ENCODE peak calls at places on chromosomes 11 and 22, in seven cellular contexts. Y is fibroblast of mammary gland, H is psoas muscle, T is astrocyte of the spinal cord, X is colonic mucosa, P is adrenal gland, J is esophagus squamous epithelium. Z is an unnamed sample.

GRCh38 chr11:102361100-102362021 is 14.3 kb downstream of the BIRC2 start:
- DNase-seq in Y (peak), J (no peak), H (no peak), T (peak), P (no peak), X (no peak), Z (peak)

GRCh38 chr11:119964136-119965025 is 173.5 kb downstream of the TRIM29 start:
- DNase-seq in X (no peak), H (no peak), J (no peak), Y (no peak), P (no peak), T (no peak), Z (no peak)

GRCh38 chr11:130131957-130132850 is 27.4 kb upstream of the ST14 start:
- DNase-seq in X (peak), Y (peak), T (peak), P (peak), H (no peak), J (no peak), Z (peak)

GRCh38 chr22:49999063-49999900 is 13.3 kb downstream of the IL17REL start:
- DNase-seq in T (no peak), Y (no peak), H (no peak), X (no peak), J (no peak), P (no peak), Z (peak)

GRCh38 chr11:61921446-61921845 is 4.1 kb upstream of the RAB3IL1 start:
- DNase-seq in P (peak), X (no peak), J (no peak), Y (no peak), T (no peak), H (no peak), Z (no peak)

GRCh38 chr11:44961894-44962293 is 11.2 kb upstream of the TP53I11 start:
- DNase-seq in H (no peak), P (no peak), Y (no peak), X (no peak), T (no peak), J (no peak), Z (no peak)

GRCh38 chr11:62844154-62844553 is 4.8 kb upstream of the WDR74 start:
- DNase-seq in Y (no peak), J (no peak), T (no peak), H (no peak), X (no peak), P (no peak), Z (no peak)

GRCh38 chr22:35426801-35427140 is 26.8 kb downstream of the MCM5 start:
- DNase-seq in X (no peak), P (no peak), Y (no peak), T (no peak), J (no peak), H (no peak), Z (no peak)

GRCh38 chr11:70281114-70281729 is 10.7 kb downstream of the PPFIA1 start:
- DNase-seq in P (peak), T (peak), X (no peak), H (peak), Y (peak), J (no peak), Z (no peak)

GRCh38 chr11:7514099-7514725 is 413 bp downstream of the PPFIBP2 start:
- DNase-seq in P (peak), T (no peak), H (peak), X (peak), Y (no peak), J (no peak), Z (peak)

GRCh38 chr11:130525307-130525706 is 76.9 kb downstream of the ADAMTS15 start:
- DNase-seq in X (no peak), H (no peak), P (no peak), T (no peak), J (no peak), Y (no peak), Z (no peak)

GRCh38 chr11:66677599-66678375 is at the start of gene RBM4B:
- DNase-seq in T (peak), P (peak), Y (peak), X (peak), J (peak), H (peak), Z (peak)

GRCh38 chr11:66676279-66676919 is 1.3 kb downstream of the RBM4B start:
- DNase-seq in H (no peak), Y (no peak), X (no peak), P (peak), J (no peak), T (no peak), Z (no peak)

GRCh38 chr11:66670816-66671215 is 6.9 kb downstream of the RBM4B start:
- DNase-seq in P (peak), T (no peak), J (no peak), H (no peak), X (no peak), Y (no peak), Z (no peak)

GRCh38 chr11:66676931-66677598 is 622 bp downstream of the RBM4B start:
- DNase-seq in X (no peak), Y (peak), H (no peak), J (no peak), T (no peak), P (peak), Z (peak)

DNA sequence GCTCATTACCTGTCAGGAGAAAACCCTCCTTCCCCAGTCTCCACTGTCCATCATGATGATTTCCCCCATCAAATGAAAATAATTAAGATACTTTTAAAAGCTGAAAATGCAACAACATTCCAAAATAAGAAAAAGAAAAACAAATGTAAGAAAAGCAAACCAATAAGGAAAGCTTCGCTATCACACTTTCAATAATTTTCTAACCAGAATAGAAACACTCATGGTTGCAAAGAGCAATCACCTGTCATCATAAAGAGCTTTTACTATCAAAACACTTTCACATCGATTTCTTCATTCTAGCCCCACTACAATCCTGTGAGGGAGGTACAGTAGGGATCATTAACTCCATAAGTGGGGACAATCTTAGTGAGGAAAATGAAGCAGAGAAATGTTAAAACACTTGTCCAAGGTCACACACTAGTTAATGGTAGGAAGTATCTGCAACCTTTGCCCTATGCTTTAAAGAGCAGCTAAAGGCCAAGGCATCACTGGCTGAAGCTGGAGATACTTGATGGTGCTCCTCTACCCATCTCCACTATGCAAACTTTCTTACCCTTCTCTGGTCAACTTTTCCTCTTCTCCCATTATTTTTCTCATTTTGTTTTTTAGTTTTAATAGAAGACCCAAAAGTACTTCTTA is 2.6 kb downstream of the RBM4B start:
- DNase-seq in J (no peak), H (no peak), T (no peak), Y (no peak), X (no peak), P (no peak), Z (no peak)
- H3K4me3 ChIP-seq in J (no peak), H (peak), T (no peak), Y (no peak), X (no peak), P (no peak), Z (no peak)

GRCh38 chr22:25062378-25063095 is 110.0 kb downstream of the KIAA1671 start:
- DNase-seq in P (no peak), H (no peak), T (no peak), Y (no peak), X (no peak), J (no peak), Z (no peak)

GRCh38 chr22:25059438-25059837 is 106.9 kb downstream of the KIAA1671 start:
- DNase-seq in P (no peak), X (no peak), J (no peak), T (no peak), Y (no peak), H (no peak), Z (no peak)

GRCh38 chr22:25061605-25062377 is 109.3 kb downstream of the KIAA1671 start:
- DNase-seq in Y (no peak), H (no peak), P (no peak), T (no peak), X (no peak), J (no peak), Z (no peak)

GRCh38 chr22:25061134-25061533 is 108.6 kb downstream of the KIAA1671 start:
- DNase-seq in X (no peak), J (no peak), P (no peak), T (no peak), Y (no peak), H (no peak), Z (no peak)

DNA sequence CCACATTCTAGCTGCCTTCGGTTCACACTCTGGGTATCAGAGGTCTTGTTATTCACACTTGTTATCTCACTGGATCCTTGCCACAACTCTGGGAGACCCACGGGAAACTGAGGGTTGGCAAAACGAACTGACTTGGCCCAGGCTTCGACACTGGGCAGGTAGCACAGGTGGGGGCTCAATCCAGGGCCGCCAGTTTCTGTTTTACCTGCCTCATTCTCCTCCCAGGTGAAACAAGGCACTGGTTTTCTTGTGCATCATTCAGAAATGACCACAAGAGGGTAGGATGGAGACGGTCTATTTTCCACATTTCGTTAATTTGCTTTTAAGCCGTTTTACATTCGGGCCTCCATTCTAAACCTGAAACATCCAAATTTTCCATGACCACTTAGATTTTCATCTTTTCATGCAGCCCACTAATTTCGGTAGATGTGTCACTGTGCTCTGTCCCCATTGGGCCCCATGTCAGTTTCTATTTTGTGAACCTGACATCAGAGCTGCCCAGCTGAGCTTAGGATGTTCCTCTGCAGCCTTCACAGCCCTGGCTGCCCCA is 108.1 kb downstream of the KIAA1671 start:
- DNase-seq in T (no peak), J (no peak), H (no peak), P (no peak), X (no peak), Y (no peak), Z (no peak)
- TF ChIP-seq CTCF in T (peak), J (no peak), H (peak), P (peak), X (no peak), Y (no peak), Z (peak)

GRCh38 chr11:280762-281485 is 2.7 kb downstream of the NLRP6 start:
- DNase-seq in Y (no peak), T (no peak), H (no peak), P (peak), X (no peak), J (no peak), Z (no peak)

GRCh38 chr11:279040-279965 is 1.1 kb downstream of the NLRP6 start:
- DNase-seq in H (no peak), P (no peak), Y (no peak), J (no peak), T (no peak), X (no peak), Z (no peak)

GRCh38 chr11:276219-276618 is 2.0 kb upstream of the NLRP6 start:
- DNase-seq in T (no peak), J (no peak), X (no peak), Y (no peak), H (no peak), P (no peak), Z (no peak)

GRCh38 chr11:279966-280761 is 2.0 kb downstream of the NLRP6 start:
- DNase-seq in P (no peak), X (peak), Y (peak), H (no peak), T (peak), J (no peak), Z (no peak)

DNA sequence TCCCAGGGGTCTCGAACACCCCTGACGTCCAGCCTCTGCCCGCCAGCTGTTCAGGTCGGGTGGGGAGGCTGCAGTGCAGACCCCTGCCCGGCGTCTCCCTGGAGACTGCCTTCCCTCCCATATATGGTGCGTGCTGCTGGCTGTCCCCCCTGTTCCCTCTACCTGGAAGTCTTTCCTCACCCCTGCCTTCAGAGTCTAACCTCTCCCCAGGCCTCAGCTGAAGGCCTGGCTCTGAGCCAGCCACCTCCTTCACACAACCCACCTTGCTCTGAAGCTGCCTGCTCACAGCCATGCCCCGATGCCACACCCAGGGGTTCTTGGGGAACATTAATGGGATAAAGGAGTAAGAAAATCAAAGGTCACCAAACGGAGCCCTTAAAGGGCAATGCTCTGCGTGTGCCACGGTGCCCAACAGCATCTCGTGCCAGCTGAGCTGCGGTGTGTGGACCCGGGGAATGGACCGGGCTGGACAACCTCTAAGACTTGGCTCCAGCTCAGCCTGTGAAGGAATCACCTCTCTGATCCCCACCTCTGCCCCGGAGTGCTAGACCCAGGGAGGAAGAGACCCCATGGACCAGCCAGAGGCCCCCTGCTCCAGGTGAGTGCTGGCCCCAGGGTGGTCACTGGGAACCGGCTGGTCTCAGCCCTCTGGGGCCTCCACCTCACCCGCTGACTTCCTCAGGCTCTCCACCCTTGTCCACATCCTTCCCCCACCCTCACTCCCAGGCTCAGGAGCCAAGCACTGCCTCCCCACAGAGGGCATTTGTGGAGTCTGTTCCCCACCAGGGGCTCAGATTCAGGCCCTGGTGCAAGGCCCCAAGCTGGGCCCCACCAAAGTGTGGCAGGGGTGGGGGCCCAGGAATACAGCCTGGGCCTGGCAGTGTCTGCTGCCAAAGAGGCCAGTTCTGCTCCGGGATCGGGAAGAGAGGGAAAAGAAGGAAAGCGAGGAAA is at the start of gene NLRP6:
- DNase-seq in T (no peak), J (no peak), X (no peak), P (no peak), H (no peak), Y (no peak), Z (no peak)
- H3K4me3 ChIP-seq in T (no peak), J (peak), X (peak), P (no peak), H (no peak), Y (no peak), Z (no peak)

DNA sequence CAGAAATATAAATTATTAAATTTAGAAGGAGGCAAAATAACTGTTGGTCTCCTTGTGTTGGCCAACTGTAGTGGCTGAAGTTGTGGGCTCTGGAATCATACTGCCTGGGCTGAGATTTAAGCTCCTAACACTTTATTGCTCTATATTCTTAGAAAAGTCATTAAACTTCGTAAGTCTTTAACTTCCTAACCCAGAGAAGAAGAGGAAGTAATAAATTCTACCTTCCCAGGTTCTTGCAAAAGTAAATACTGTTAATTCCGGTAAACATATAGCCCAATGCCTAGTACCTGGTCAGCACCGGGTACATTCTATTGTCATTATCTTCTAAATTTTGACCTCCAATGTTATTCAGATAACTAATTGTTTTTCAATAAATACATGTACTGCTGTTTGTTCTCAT is 4.5 kb downstream of the OR51T1 start:
- DNase-seq in H (no peak), T (no peak), X (no peak), J (no peak), P (no peak), Y (no peak), Z (no peak)
- TF ChIP-seq CTCF in H (no peak), T (no peak), X (no peak), J (no peak), P (no peak), Y (no peak), Z (no peak)

DNA sequence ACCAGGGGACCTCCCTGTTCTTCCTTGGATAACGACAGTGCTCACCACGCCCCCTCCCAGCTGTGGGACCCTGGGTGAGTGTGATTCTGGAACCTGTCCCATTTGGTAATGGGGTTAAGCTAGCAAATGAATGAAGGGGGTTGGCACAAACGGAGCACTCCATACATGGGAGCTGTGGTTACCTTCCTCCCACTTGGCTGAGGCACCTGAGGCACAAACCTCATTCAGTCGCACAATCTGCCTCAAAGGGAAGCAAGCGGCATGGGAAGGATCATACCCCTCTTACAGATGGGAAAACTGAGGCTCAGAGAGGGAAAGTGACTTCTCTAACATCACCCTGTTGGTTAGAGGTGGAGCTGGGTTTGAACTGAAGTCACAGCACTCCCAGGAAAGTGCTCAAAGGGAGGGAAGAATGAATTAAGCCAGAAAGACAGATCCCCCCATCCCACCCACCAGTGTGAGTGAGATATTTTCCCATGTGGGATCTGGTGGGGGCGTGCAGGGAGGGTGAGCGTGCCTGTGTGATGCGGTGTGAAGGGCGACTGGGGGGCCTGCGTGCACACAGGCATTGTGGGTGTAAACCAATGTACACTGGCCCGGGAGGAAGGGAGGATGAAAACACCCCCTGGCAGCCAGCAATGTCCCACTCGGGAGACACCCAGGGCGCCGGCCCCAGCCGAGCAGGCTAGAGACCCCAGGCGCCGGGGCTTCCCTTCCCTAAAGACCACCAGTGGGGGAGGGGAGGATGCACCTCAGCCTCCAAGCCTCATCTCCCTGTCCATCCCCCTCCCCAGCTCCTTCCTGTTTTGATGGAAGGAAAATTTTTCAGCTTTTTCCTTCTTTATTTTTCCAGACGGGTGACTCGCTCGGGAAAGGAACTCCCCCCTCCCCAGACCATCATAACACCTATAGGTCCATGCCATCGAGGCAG is 7.9 kb upstream of the PDGFB start:
- DNase-seq in J (no peak), H (no peak), P (no peak), X (no peak), Y (peak), T (no peak), Z (no peak)
- H3K4me3 ChIP-seq in J (no peak), H (peak), P (no peak), X (no peak), Y (no peak), T (no peak), Z (no peak)

GRCh38 chr11:77039491-77040400 is 5.5 kb downstream of the B3GNT6 start:
- DNase-seq in P (peak), T (peak), H (peak), X (peak), J (no peak), Y (peak), Z (no peak)
- TF ChIP-seq CTCF in P (peak), T (peak), H (peak), X (peak), J (peak), Y (peak), Z (peak)

Z was measured in GM12865.